ENCODE peak calls at places on chromosomes 2 and 18, in ten cellular contexts. L is adrenal gland, X is epithelial cell of esophagus, G is left ventricle myocardium inferior, H is upper lobe of right lung, A is H9, V is HCT116, B is psoas muscle, Q is ovary, N is uterus. Z is an unnamed sample.

GRCh38 chr18:35005963-35006577 is 35.1 kb upstream of the MAPRE2 start:
- DNase-seq in L (peak), X (peak), G (no peak), H (no peak), A (no peak), V (peak), B (no peak), Q (no peak), N (no peak), Z (no peak)

GRCh38 chr2:236787885-236788284 is 218.3 kb downstream of the ACKR3 start:
- DNase-seq in L (peak), X (no peak), G (no peak), H (no peak), A (no peak), V (no peak), B (no peak), Q (no peak), N (no peak), Z (no peak)

GRCh38 chr2:62439425-62439824 is 66.6 kb downstream of the TMEM17 start:
- DNase-seq in L (no peak), X (no peak), G (no peak), H (no peak), A (no peak), V (no peak), B (no peak), Q (no peak), N (no peak), Z (no peak)

GRCh38 chr2:96164459-96165184 is 19.4 kb upstream of the DUSP2 start:
- DNase-seq in L (no peak), X (no peak), G (no peak), H (no peak), A (peak), V (no peak), B (no peak), Q (no peak), N (no peak), Z (no peak)

GRCh38 chr2:53334610-53335009 is 433.0 kb upstream of the CHAC2 start:
- DNase-seq in L (no peak), X (no peak), G (no peak), H (no peak), A (no peak), V (no peak), B (no peak), Q (no peak), N (no peak), Z (no peak)

GRCh38 chr2:110816404-110817365 is 84.3 kb downstream of the ACOXL start:
- DNase-seq in L (no peak), X (peak), G (no peak), H (no peak), A (no peak), V (no peak), B (peak), Q (no peak), N (no peak), Z (peak)

GRCh38 chr2:190947139-190947538 is 66.5 kb downstream of the GLS start:
- DNase-seq in L (peak), X (no peak), G (no peak), H (no peak), A (no peak), V (no peak), B (no peak), Q (no peak), N (no peak), Z (no peak)

GRCh38 chr2:100891911-100892642 is 72.1 kb downstream of the NPAS2 start:
- DNase-seq in L (peak), X (peak), G (peak), H (no peak), A (no peak), V (peak), B (no peak), Q (no peak), N (no peak), Z (no peak)

GRCh38 chr18:78521136-78521535 is 458.5 kb upstream of the SALL3 start:
- DNase-seq in L (no peak), X (no peak), G (no peak), H (no peak), A (no peak), V (no peak), B (no peak), Q (no peak), N (no peak), Z (peak)

GRCh38 chr18:56565059-56565458 is 73.3 kb downstream of the TXNL1 start:
- DNase-seq in L (no peak), X (no peak), G (no peak), H (no peak), A (no peak), V (no peak), B (no peak), Q (no peak), N (no peak), Z (no peak)

GRCh38 chr2:239321596-239322413 is 79.0 kb downstream of the HDAC4 start:
- DNase-seq in L (no peak), X (no peak), G (no peak), H (no peak), A (peak), V (no peak), B (no peak), Q (no peak), N (peak), Z (no peak)

GRCh38 chr2:224941958-224942357 is 100.3 kb downstream of the DOCK10 start:
- DNase-seq in L (no peak), X (no peak), G (no peak), H (no peak), A (peak), V (no peak), B (no peak), Q (no peak), N (no peak), Z (no peak)

GRCh38 chr2:228083131-228083530 is 98.4 kb downstream of the SPHKAP start:
- DNase-seq in L (no peak), X (no peak), G (no peak), H (no peak), A (no peak), V (no peak), B (no peak), Q (no peak), N (no peak), Z (no peak)

GRCh38 chr18:67608171-67608570 is 91.7 kb upstream of the DSEL start:
- DNase-seq in L (no peak), X (no peak), G (no peak), H (no peak), A (no peak), V (no peak), B (no peak), Q (no peak), N (no peak), Z (no peak)

GRCh38 chr2:73103018-73103542 is 9.7 kb downstream of the RAB11FIP5 start:
- DNase-seq in L (peak), X (no peak), G (no peak), H (no peak), A (no peak), V (no peak), B (no peak), Q (peak), N (no peak), Z (no peak)

GRCh38 chr2:201234167-201235139 is 25.9 kb upstream of the CASP8 start:
- DNase-seq in L (no peak), X (no peak), G (no peak), H (no peak), A (no peak), V (no peak), B (no peak), Q (no peak), N (no peak), Z (no peak)

GRCh38 chr2:38554973-38555595 is 47.6 kb downstream of the HNRNPLL start:
- DNase-seq in L (no peak), X (peak), G (no peak), H (no peak), A (no peak), V (no peak), B (no peak), Q (no peak), N (no peak), Z (no peak)

GRCh38 chr2:157427003-157427921 is 16.6 kb downstream of the CYTIP start:
- DNase-seq in L (no peak), X (no peak), G (no peak), H (no peak), A (no peak), V (no peak), B (no peak), Q (no peak), N (no peak), Z (no peak)

GRCh38 chr18:35410561-35410960 is 33.4 kb upstream of the ZNF396 start:
- DNase-seq in L (no peak), X (no peak), G (no peak), H (no peak), A (no peak), V (no peak), B (no peak), Q (no peak), N (no peak), Z (no peak)

GRCh38 chr2:238965371-238966273 is 117.7 kb downstream of the TWIST2 start:
- DNase-seq in L (no peak), X (no peak), G (no peak), H (no peak), A (no peak), V (no peak), B (no peak), Q (peak), N (no peak), Z (no peak)

GRCh38 chr2:186348200-186348599 is 137.9 kb upstream of the ZC3H15 start:
- DNase-seq in L (no peak), X (peak), G (no peak), H (no peak), A (no peak), V (no peak), B (no peak), Q (no peak), N (no peak), Z (no peak)

GRCh38 chr2:172079838-172080640 is 5.3 kb upstream of the DLX1 start:
- DNase-seq in L (no peak), X (no peak), G (no peak), H (no peak), A (no peak), V (no peak), B (no peak), Q (no peak), N (no peak), Z (no peak)

GRCh38 chr2:240506406-240507059 is 51.3 kb downstream of the ANKMY1 start:
- DNase-seq in L (no peak), X (no peak), G (no peak), H (no peak), A (peak), V (no peak), B (no peak), Q (no peak), N (no peak), Z (peak)

GRCh38 chr2:240998706-240999000 is 235 bp downstream of the SNED1 start:
- DNase-seq in L (no peak), X (no peak), G (no peak), H (no peak), A (no peak), V (no peak), B (no peak), Q (no peak), N (no peak), Z (no peak)

GRCh38 chr2:112121682-112122254 is 16.4 kb upstream of the FBLN7 start:
- DNase-seq in L (peak), X (peak), G (no peak), H (no peak), A (no peak), V (peak), B (no peak), Q (no peak), N (no peak), Z (no peak)

GRCh38 chr2:175525975-175526374 is 344.5 kb upstream of the ATP5MC3 start:
- DNase-seq in L (no peak), X (no peak), G (no peak), H (no peak), A (no peak), V (no peak), B (no peak), Q (no peak), N (no peak), Z (no peak)

GRCh38 chr2:32360416-32360815 is 3.6 kb downstream of the BIRC6 start:
- DNase-seq in L (no peak), X (peak), G (no peak), H (no peak), A (no peak), V (no peak), B (no peak), Q (no peak), N (no peak), Z (no peak)

GRCh38 chr2:234827096-234827860 is 124.5 kb upstream of the SH3BP4 start:
- DNase-seq in L (no peak), X (peak), G (no peak), H (no peak), A (no peak), V (no peak), B (no peak), Q (no peak), N (no peak), Z (no peak)

GRCh38 chr2:237158194-237158593 is 72.5 kb downstream of the COPS8 start:
- DNase-seq in L (no peak), X (no peak), G (no peak), H (no peak), A (no peak), V (no peak), B (no peak), Q (no peak), N (no peak), Z (no peak)

GRCh38 chr2:75494137-75494769 is 66.5 kb downstream of the EVA1A start:
- DNase-seq in L (no peak), X (no peak), G (no peak), H (no peak), A (no peak), V (no peak), B (no peak), Q (no peak), N (no peak), Z (no peak)

GRCh38 chr2:122031544-122032263 is 276.3 kb downstream of the TSN start:
- DNase-seq in L (peak), X (no peak), G (peak), H (no peak), A (no peak), V (no peak), B (no peak), Q (no peak), N (no peak), Z (peak)

GRCh38 chr2:229714080-229714735 is at the start of gene DNER:
- DNase-seq in L (peak), X (peak), G (no peak), H (no peak), A (peak), V (no peak), B (peak), Q (no peak), N (no peak), Z (no peak)

GRCh38 chr2:46299365-46300263 is 2.4 kb downstream of the EPAS1 start:
- DNase-seq in L (peak), X (peak), G (peak), H (peak), A (peak), V (no peak), B (peak), Q (peak), N (peak), Z (no peak)

GRCh38 chr2:222057249-222058073 is 241.3 kb downstream of the PAX3 start:
- DNase-seq in L (no peak), X (peak), G (no peak), H (no peak), A (no peak), V (no peak), B (no peak), Q (no peak), N (no peak), Z (no peak)
- TF ChIP-seq CTCF in L (peak), X (peak), G (peak), H (peak), A (peak), V (peak), B (peak), Q (no peak), N (peak), Z (peak)

DNA sequence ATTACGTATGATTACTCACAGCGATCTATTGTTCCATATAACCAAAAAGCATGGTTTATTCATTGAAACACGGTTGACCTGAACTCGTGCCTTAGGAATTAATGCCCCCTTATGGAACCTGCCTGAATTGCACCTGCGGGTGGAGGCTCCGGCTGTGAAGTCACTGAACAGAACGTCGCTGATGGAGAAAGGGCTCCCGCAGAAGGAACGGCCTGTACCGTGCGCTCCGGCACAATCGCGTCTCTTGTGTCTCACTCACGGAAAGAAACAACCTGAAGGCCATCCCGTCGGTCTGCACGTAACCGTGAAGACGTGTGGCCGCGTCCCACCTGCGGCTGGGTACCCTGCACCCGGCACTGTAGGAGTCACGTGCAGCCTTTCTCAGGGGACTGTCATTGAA is 133.1 kb downstream of the NFATC1 start:
- DNase-seq in L (peak), X (peak), G (peak), H (peak), A (peak), V (peak), B (no peak), Q (peak), N (peak), Z (no peak)
- TF ChIP-seq CTCF in L (peak), X (peak), G (peak), H (peak), A (peak), V (peak), B (peak), Q (peak), N (peak), Z (peak)

GRCh38 chr2:127182626-127183458 is 37.3 kb downstream of the CYP27C1 start:
- DNase-seq in L (no peak), X (no peak), G (no peak), H (no peak), A (peak), V (no peak), B (no peak), Q (no peak), N (no peak), Z (no peak)

GRCh38 chr2:127185720-127186119 is 34.4 kb downstream of the CYP27C1 start:
- DNase-seq in L (no peak), X (no peak), G (no peak), H (no peak), A (no peak), V (no peak), B (no peak), Q (no peak), N (no peak), Z (no peak)

GRCh38 chr2:127183771-127184170 is 36.3 kb downstream of the CYP27C1 start:
- DNase-seq in L (no peak), X (no peak), G (no peak), H (no peak), A (no peak), V (no peak), B (no peak), Q (no peak), N (no peak), Z (no peak)

GRCh38 chr2:127187081-127187775 is 32.9 kb downstream of the CYP27C1 start:
- DNase-seq in L (no peak), X (no peak), G (no peak), H (no peak), A (no peak), V (no peak), B (no peak), Q (no peak), N (no peak), Z (peak)

DNA sequence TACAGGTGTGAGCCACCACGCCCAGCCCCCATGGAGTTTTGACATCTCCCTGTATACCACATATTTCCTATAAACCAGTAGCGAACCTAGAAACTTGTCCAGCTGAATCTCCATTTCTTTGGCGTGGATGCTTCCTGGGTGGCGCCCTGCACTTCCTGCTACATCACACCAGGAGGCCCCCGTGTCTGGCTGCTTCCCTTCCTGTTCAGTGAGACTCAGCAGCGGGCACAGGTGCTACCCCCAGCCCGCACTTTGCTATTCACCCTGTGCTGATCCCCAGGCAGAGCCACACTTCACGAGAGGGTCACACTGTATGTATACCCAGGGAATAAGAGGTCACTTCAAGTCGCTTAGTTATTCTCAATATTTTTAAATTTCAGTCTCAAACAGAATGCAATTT is 35.0 kb downstream of the CYP27C1 start:
- DNase-seq in L (no peak), X (no peak), G (no peak), H (no peak), A (no peak), V (no peak), B (no peak), Q (no peak), N (no peak), Z (no peak)
- TF ChIP-seq CTCF in L (no peak), X (no peak), G (no peak), H (peak), A (no peak), V (no peak), B (no peak), Q (no peak), N (no peak), Z (no peak)

GRCh38 chr2:11514904-11515303 is 18.9 kb upstream of the GREB1 start:
- DNase-seq in L (no peak), X (no peak), G (no peak), H (no peak), A (no peak), V (no peak), B (no peak), Q (no peak), N (no peak), Z (no peak)

GRCh38 chr2:11513319-11513718 is 20.5 kb upstream of the GREB1 start:
- DNase-seq in L (no peak), X (no peak), G (no peak), H (no peak), A (no peak), V (no peak), B (no peak), Q (no peak), N (no peak), Z (no peak)

GRCh38 chr2:11509657-11510360 is 24.0 kb upstream of the GREB1 start:
- DNase-seq in L (no peak), X (no peak), G (no peak), H (no peak), A (no peak), V (no peak), B (no peak), Q (no peak), N (peak), Z (no peak)

GRCh38 chr2:11514081-11514730 is 19.6 kb upstream of the GREB1 start:
- DNase-seq in L (no peak), X (no peak), G (no peak), H (no peak), A (no peak), V (no peak), B (no peak), Q (no peak), N (no peak), Z (no peak)

GRCh38 chr2:11512431-11512830 is 21.4 kb upstream of the GREB1 start:
- DNase-seq in L (no peak), X (no peak), G (no peak), H (no peak), A (no peak), V (no peak), B (no peak), Q (peak), N (peak), Z (no peak)
- TF ChIP-seq CTCF in L (no peak), X (no peak), G (no peak), H (no peak), A (no peak), V (no peak), B (no peak), Q (no peak), N (no peak), Z (no peak)

DNA sequence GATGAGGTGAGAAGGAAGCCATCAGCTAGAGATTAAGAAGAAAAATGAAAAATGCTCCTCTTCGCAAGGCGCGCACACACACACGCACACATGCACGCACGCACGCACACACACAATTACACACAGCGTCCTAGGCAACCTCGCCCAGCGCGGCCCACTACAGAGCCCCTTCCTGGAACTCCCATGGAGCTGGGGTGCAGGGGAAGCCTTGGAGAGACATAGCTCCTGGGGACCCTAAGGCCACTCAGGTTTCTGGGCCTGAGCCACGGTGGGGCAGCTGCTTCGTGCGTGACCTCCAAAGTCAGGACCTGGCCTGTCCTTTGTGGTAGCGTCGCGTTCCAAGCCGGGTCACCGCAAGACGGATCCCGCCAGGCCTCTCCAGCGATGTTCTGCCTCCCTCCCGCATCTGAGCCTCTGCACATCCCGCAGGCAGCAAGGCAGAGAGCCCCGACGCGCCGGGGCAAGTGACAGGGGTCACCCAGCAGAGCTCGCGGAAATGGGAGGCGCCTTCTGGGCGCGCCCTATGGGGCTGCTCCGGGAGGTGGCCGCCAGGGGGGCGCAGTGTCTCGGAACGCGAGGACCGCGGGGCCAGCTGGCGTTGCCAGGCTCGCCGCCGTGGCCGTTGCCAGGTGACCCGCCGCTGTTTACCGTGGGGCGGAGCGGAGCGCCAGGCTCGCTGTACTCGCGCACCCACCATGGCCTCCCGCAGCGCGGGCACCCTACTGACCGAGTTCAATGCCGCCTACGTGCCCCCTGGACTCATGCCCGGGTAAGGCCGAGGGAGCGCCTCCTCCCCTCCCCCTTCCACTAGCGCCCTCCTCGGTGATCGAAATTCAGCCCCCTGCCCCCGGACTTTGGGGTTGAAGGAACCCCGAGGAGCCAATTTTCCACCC is 79.0 kb downstream of the CIB4 start:
- DNase-seq in L (peak), X (peak), G (peak), H (peak), A (peak), V (peak), B (peak), Q (peak), N (no peak), Z (peak)
- TF ChIP-seq CTCF in L (no peak), X (no peak), G (peak), H (no peak), A (no peak), V (peak), B (peak), Q (no peak), N (no peak), Z (no peak)

Z was measured in osteocyte.